ENCODE peak calls at places on chromosomes 3 and 15, in four cellular contexts. C is WTC11, E is A673, A is AG09319. K is an unnamed sample.

GRCh38 chr15:42279234-42279723 is 6.0 kb upstream of the TMEM87A start:
- DNase-seq in C (no peak), E (no peak), A (no peak), K (no peak)

GRCh38 chr15:78461171-78461881 is 23.3 kb downstream of the IREB2 start:
- DNase-seq in C (no peak), E (no peak), A (no peak), K (no peak)

GRCh38 chr15:38202356-38202755 is 50.3 kb upstream of the SPRED1 start:
- DNase-seq in C (no peak), E (no peak), A (no peak), K (no peak)

GRCh38 chr3:31908391-31909097 is 72.5 kb downstream of the OSBPL10 start:
- DNase-seq in C (no peak), E (no peak), A (no peak), K (no peak)

GRCh38 chr15:98541519-98541918 is 106.8 kb upstream of the IGF1R start:
- DNase-seq in C (no peak), E (no peak), A (no peak), K (no peak)

GRCh38 chr3:102038477-102039142 is 189.3 kb downstream of the NFKBIZ start:
- DNase-seq in C (no peak), E (peak; percentile 82), A (no peak), K (no peak)

GRCh38 chr3:144424606-144425005 is 453.0 kb downstream of the DIPK2A start:
- DNase-seq in C (no peak), E (no peak), A (no peak), K (no peak)

GRCh38 chr15:90231028-90232017 is 2.4 kb downstream of the CIB1 start:
- DNase-seq in C (no peak), E (no peak), A (no peak), K (no peak)

GRCh38 chr3:180002006-180002405 is 34.7 kb downstream of the PEX5L start:
- DNase-seq in C (no peak), E (no peak), A (no peak), K (no peak)

GRCh38 chr15:28786521-28786920 is 61.9 kb downstream of the GOLGA6L7 start:
- DNase-seq in C (no peak), E (no peak), A (no peak), K (no peak)

GRCh38 chr3:140164922-140165590 is 230.1 kb downstream of the CLSTN2 start:
- DNase-seq in C (no peak), E (peak; percentile 15), A (no peak), K (no peak)

GRCh38 chr15:22795206-22796063 is 9.0 kb downstream of the NIPA1 start:
- DNase-seq in C (no peak), E (no peak), A (no peak), K (no peak)

GRCh38 chr3:10140996-10141546 is 507 bp upstream of the VHL start:
- DNase-seq in C (no peak), E (no peak), A (no peak), K (no peak)

GRCh38 chr3:107525101-107525953 is 2.6 kb downstream of the BBX start:
- DNase-seq in C (peak; percentile 30), E (peak; percentile 35), A (no peak), K (no peak)

GRCh38 chr3:98602078-98602678 is 8.8 kb upstream of the CPOX start:
- DNase-seq in C (no peak), E (peak; percentile 77), A (no peak), K (peak; percentile 17)

GRCh38 chr15:31016446-31016915 is 25.1 kb upstream of the MTMR10 start:
- DNase-seq in C (no peak), E (no peak), A (no peak), K (peak; percentile 79)

GRCh38 chr3:100603449-100603848 is 6.0 kb upstream of the ADGRG7 start:
- DNase-seq in C (no peak), E (peak; percentile 72), A (peak; percentile 2), K (no peak)

GRCh38 chr15:52103217-52104207 is 9.1 kb downstream of the BCL2L10 start:
- DNase-seq in C (no peak), E (peak; percentile 38), A (no peak), K (peak; percentile 78)

GRCh38 chr3:30241721-30242120 is 364.7 kb upstream of the TGFBR2 start:
- DNase-seq in C (no peak), E (no peak), A (no peak), K (no peak)

GRCh38 chr3:54213910-54214309 is 91.6 kb downstream of the CACNA2D3 start:
- DNase-seq in C (no peak), E (no peak), A (no peak), K (no peak)